ENCODE peak calls at places on chromosomes 2 and 18, in seven cellular contexts. T is H54, N is NB4, B is A549, S is prostate gland, Q is uterus, C is HCT116. U is an unnamed sample.

GRCh38 chr2:191206613-191207471 is 38.4 kb upstream of the MYO1B start:
- DNase-seq in T (no peak), N (no peak), B (no peak), S (no peak), Q (no peak), C (no peak), U (no peak)

GRCh38 chr2:170369894-170370293 is 191.9 kb downstream of the MYO3B start:
- DNase-seq in T (no peak), N (peak; percentile 28), B (peak; percentile 30), S (no peak), Q (no peak), C (peak; percentile 21), U (no peak)

GRCh38 chr2:170524828-170525565 is 190.1 kb upstream of the SP5 start:
- DNase-seq in T (no peak), N (no peak), B (no peak), S (no peak), Q (no peak), C (no peak), U (no peak)

GRCh38 chr2:191625016-191625415 is 52.9 kb upstream of the NABP1 start:
- DNase-seq in T (no peak), N (peak; percentile 64), B (peak; percentile 55), S (no peak), Q (no peak), C (no peak), U (no peak)

GRCh38 chr2:235496239-235496621 is 2.4 kb downstream of the AGAP1 start:
- DNase-seq in T (no peak), N (no peak), B (peak; percentile 48), S (no peak), Q (no peak), C (no peak), U (no peak)

GRCh38 chr18:38961880-38962279 is 1396.3 kb upstream of the CELF4 start:
- DNase-seq in T (no peak), N (no peak), B (no peak), S (no peak), Q (no peak), C (no peak), U (no peak)

GRCh38 chr2:171410624-171411023 is 23.2 kb downstream of the METTL8 start:
- DNase-seq in T (no peak), N (no peak), B (no peak), S (no peak), Q (no peak), C (no peak), U (no peak)

GRCh38 chr2:233819884-233820765 is 34.2 kb downstream of the HJURP start:
- DNase-seq in T (no peak), N (no peak), B (no peak), S (no peak), Q (no peak), C (no peak), U (no peak)

GRCh38 chr2:30942430-30942829 is 135.2 kb upstream of the CAPN13 start:
- DNase-seq in T (no peak), N (no peak), B (no peak), S (no peak), Q (no peak), C (no peak), U (no peak)

GRCh38 chr2:142144547-142144946 is 13.7 kb upstream of the LRP1B start:
- DNase-seq in T (no peak), N (no peak), B (no peak), S (no peak), Q (no peak), C (no peak), U (no peak)

GRCh38 chr2:3249477-3249962 is 128.1 kb downstream of the EIPR1 start:
- DNase-seq in T (no peak), N (no peak), B (no peak), S (no peak), Q (no peak), C (no peak), U (no peak)

GRCh38 chr18:8705941-8706544 is 687 bp downstream of the MTCL1 start:
- DNase-seq in T (peak; percentile 26), N (no peak), B (no peak), S (no peak), Q (peak; percentile 22), C (no peak), U (peak; percentile 58)

GRCh38 chr2:207692206-207693065 is 19.0 kb upstream of the CCNYL1 start:
- DNase-seq in T (peak; percentile 38), N (peak; percentile 76), B (peak; percentile 74), S (no peak), Q (no peak), C (peak; percentile 46), U (no peak)

GRCh38 chr2:238425979-238426567 is 654 bp upstream of the ASB1 start:
- DNase-seq in T (peak; percentile 88), N (peak; percentile 88), B (peak; percentile 50), S (no peak), Q (no peak), C (peak; percentile 28), U (no peak)

GRCh38 chr2:24861500-24861899 is 58.5 kb downstream of the ADCY3 start:
- DNase-seq in T (no peak), N (no peak), B (no peak), S (no peak), Q (no peak), C (no peak), U (no peak)

GRCh38 chr2:18479901-18480369 is 80.5 kb downstream of the RDH14 start:
- DNase-seq in T (no peak), N (no peak), B (no peak), S (no peak), Q (peak; percentile 53), C (no peak), U (no peak)

GRCh38 chr2:105557515-105557914 is 158.7 kb upstream of the FHL2 start:
- DNase-seq in T (no peak), N (no peak), B (no peak), S (no peak), Q (no peak), C (no peak), U (peak; percentile 77)

GRCh38 chr2:160694221-160694620 is 200.6 kb upstream of the RBMS1 start:
- DNase-seq in T (no peak), N (no peak), B (no peak), S (no peak), Q (no peak), C (no peak), U (no peak)

GRCh38 chr2:215320102-215320501 is 8.2 kb downstream of the ATIC start:
- DNase-seq in T (no peak), N (no peak), B (no peak), S (no peak), Q (no peak), C (no peak), U (no peak)

GRCh38 chr2:238835726-238836301 is 12.1 kb upstream of the TWIST2 start:
- DNase-seq in T (no peak), N (no peak), B (no peak), S (no peak), Q (no peak), C (no peak), U (no peak)

GRCh38 chr18:37534627-37535026 is 31.0 kb downstream of the CELF4 start:
- DNase-seq in T (no peak), N (no peak), B (no peak), S (no peak), Q (no peak), C (no peak), U (no peak)

GRCh38 chr2:96251721-96252292 is 14.0 kb downstream of the TMEM127 start:
- DNase-seq in T (peak; percentile 93), N (peak; percentile 58), B (peak; percentile 68), S (peak; percentile 32), Q (peak; percentile 41), C (peak; percentile 61), U (no peak)

GRCh38 chr2:96248624-96249023 is 17.2 kb downstream of the TMEM127 start:
- DNase-seq in T (no peak), N (no peak), B (no peak), S (no peak), Q (no peak), C (no peak), U (no peak)

GRCh38 chr2:96247896-96248295 is 17.9 kb downstream of the TMEM127 start:
- DNase-seq in T (no peak), N (no peak), B (no peak), S (no peak), Q (no peak), C (no peak), U (no peak)

GRCh38 chr2:96250188-96250587 is 15.6 kb downstream of the TMEM127 start:
- DNase-seq in T (no peak), N (no peak), B (no peak), S (no peak), Q (no peak), C (no peak), U (no peak)

GRCh38 chr2:96249654-96250053 is 16.1 kb downstream of the TMEM127 start:
- DNase-seq in T (no peak), N (no peak), B (no peak), S (no peak), Q (peak; percentile 49), C (no peak), U (no peak)
- TF ChIP-seq POLR2A in T (no peak), N (no peak), B (no peak), S (no peak), Q (no peak), C (no peak), U (no peak)

DNA sequence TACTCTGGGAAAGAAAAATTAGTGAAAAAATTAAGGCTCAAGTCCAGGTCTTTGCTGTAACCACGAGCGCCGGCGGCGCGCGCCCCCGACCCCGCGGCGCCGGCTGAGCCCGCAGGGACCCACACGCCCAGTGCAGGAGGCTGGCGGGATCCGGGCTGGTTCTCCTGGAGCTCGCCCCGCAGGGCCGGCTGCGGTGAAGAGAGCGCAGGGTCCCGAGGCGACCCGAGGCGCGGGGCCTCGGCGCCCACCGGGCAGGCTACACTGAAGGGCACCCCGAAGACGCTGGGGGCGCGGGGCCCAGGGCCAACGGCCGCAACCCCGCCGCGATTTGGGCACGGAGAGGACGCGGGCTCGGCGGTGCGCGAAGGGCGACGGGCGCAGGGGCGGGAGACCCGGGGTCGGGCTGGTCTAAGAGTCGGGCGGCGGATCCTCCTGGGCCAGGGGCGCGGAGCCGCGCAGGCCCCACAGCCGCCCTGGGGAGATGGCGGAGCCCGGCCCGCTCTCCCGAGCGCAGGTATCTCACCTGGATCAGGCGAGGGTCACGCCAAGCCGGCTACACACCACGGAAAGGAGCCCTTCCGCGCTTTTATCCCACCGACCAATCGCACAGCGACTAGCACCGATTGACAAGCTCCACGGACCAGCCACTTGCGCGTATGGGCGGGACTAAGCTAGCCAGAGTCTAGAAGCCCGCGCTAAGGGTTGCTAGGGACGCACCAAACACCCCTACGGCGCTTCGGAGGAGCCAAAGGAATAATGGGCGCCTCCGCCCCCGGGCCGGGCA is at the start of gene PASK:
- DNase-seq in T (peak; percentile 97), N (peak; percentile 98), B (peak; percentile 96), S (peak; percentile 96), Q (peak; percentile 90), C (peak; percentile 95), U (no peak)
- TF ChIP-seq POLR2A in T (peak; percentile 26), N (peak; percentile 15), B (peak; percentile 7), S (no peak), Q (no peak), C (peak; percentile 37), U (no peak)

GRCh38 chr18:31685097-31686082 is 1.0 kb upstream of the B4GALT6 start:
- DNase-seq in T (peak; percentile 26), N (peak; percentile 87), B (peak; percentile 79), S (peak; percentile 76), Q (peak; percentile 45), C (peak; percentile 44), U (no peak)
- TF ChIP-seq POLR2A in T (no peak), N (peak; percentile 41), B (peak; percentile 44), S (peak; percentile 66), Q (no peak), C (no peak), U (no peak)

DNA sequence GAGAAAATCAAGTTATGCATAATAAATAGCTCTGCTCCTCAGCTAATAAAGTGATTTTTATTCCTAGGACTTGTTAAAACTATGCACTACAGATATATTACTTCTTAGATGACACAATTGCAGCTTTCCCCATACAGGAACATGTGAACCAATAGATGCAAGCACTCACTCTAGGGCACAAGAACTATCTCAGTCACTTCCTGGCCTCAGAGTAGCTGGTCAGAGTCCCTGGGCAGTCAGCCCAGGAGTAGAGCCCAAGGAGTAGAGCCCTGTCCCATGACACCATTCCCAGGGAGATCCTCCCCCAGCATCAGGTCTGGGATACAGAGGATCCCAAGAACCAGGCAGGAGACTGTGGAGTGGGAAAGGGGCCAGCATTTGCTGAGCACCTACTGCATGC is 2.7 kb downstream of the TNS1 start:
- DNase-seq in T (no peak), N (no peak), B (no peak), S (no peak), Q (peak; percentile 67), C (no peak), U (no peak)
- TF ChIP-seq POLR2A in T (no peak), N (no peak), B (no peak), S (no peak), Q (no peak), C (no peak), U (no peak)